ENCODE peak calls at places on chromosomes 16 and 17, in eight cellular contexts. V is RWPE1, Q is esophagus muscularis mucosa, S is MM.1S, F is AG04450, E is tibial nerve, Y is keratinocyte, I is Calu3. R is an unnamed sample.

GRCh38 chr17:63150466-63150865 is 184.4 kb downstream of the TANC2 start:
- DNase-seq in F (no peak), V (no peak), S (no peak), Y (no peak), Q (no peak), E (no peak), I (no peak), R (no peak)

GRCh38 chr16:49492090-49492801 is 118.6 kb downstream of the C16orf78 start:
- DNase-seq in I (peak), Y (no peak), F (no peak), S (peak), V (peak), E (no peak), Q (no peak), R (peak)

GRCh38 chr16:50360033-50360778 is 8.6 kb downstream of the BRD7 start:
- DNase-seq in F (no peak), I (no peak), E (no peak), S (no peak), Y (peak), Q (no peak), V (peak), R (no peak)

GRCh38 chr16:63813862-63814261 is 1308.0 kb downstream of the CDH11 start:
- DNase-seq in S (no peak), F (no peak), V (no peak), E (no peak), Y (no peak), I (no peak), Q (no peak), R (no peak)

GRCh38 chr17:31525801-31526549 is 134.5 kb downstream of the RAB11FIP4 start:
- DNase-seq in I (peak), Q (no peak), V (no peak), E (no peak), F (no peak), S (no peak), Y (no peak), R (no peak)

GRCh38 chr17:72422505-72423285 is 301.9 kb downstream of the SOX9 start:
- DNase-seq in Y (peak), V (peak), E (no peak), I (peak), Q (no peak), S (peak), F (peak), R (no peak)

GRCh38 chr17:66829386-66829864 is 5.5 kb upstream of the CACNG5 start:
- DNase-seq in V (peak), S (no peak), Y (peak), Q (no peak), F (peak), I (peak), E (peak), R (no peak)

GRCh38 chr17:1714980-1715802 is 5.0 kb upstream of the TLCD2 start:
- DNase-seq in I (peak), Q (peak), S (no peak), E (peak), F (peak), V (peak), Y (no peak), R (no peak)

GRCh38 chr16:31475949-31476304 is 4.0 kb downstream of the TGFB1I1 start:
- DNase-seq in Y (no peak), I (no peak), S (no peak), E (no peak), F (no peak), V (no peak), Q (no peak), R (no peak)

GRCh38 chr17:46811978-46812583 is 6.4 kb downstream of the WNT3 start:
- DNase-seq in F (peak), V (peak), E (no peak), Q (no peak), I (no peak), S (no peak), Y (no peak), R (no peak)

GRCh38 chr17:37702605-37703004 is 42.3 kb downstream of the HNF1B start:
- DNase-seq in E (no peak), Q (no peak), V (peak), I (peak), F (peak), Y (peak), S (peak), R (no peak)

GRCh38 chr17:62732125-62732524 is 76.0 kb downstream of the MARCHF10 start:
- DNase-seq in Y (no peak), E (no peak), I (no peak), Q (no peak), F (no peak), S (no peak), V (peak), R (no peak)

GRCh38 chr17:79837888-79838540 is 1.2 kb downstream of the CBX4 start:
- DNase-seq in F (no peak), Q (no peak), V (no peak), Y (no peak), S (peak), E (no peak), I (no peak), R (no peak)

GRCh38 chr17:68200689-68201424 is 47.0 kb upstream of the AMZ2 start:
- DNase-seq in Q (peak), E (peak), I (peak), S (peak), V (peak), Y (no peak), F (peak), R (peak)

GRCh38 chr17:82568997-82569393 is 49.5 kb downstream of the FOXK2 start:
- DNase-seq in S (no peak), F (no peak), V (no peak), E (no peak), Q (no peak), Y (no peak), I (no peak), R (no peak)

GRCh38 chr16:1107141-1107540 is 11.1 kb upstream of the C1QTNF8 start:
- DNase-seq in Q (no peak), V (no peak), S (no peak), Y (no peak), I (no peak), F (no peak), E (no peak), R (no peak)

GRCh38 chr16:1107731-1108130 is 11.7 kb upstream of the C1QTNF8 start:
- DNase-seq in Y (no peak), Q (no peak), V (no peak), E (no peak), F (no peak), S (no peak), I (no peak), R (no peak)

GRCh38 chr16:1105888-1106620 is 10.0 kb upstream of the C1QTNF8 start:
- DNase-seq in F (peak), E (no peak), Q (no peak), V (peak), S (no peak), I (peak), Y (no peak), R (peak)

GRCh38 chr16:1108299-1109252 is 12.5 kb upstream of the C1QTNF8 start:
- DNase-seq in Q (no peak), I (peak), F (no peak), S (no peak), Y (no peak), V (peak), E (no peak), R (no peak)

DNA sequence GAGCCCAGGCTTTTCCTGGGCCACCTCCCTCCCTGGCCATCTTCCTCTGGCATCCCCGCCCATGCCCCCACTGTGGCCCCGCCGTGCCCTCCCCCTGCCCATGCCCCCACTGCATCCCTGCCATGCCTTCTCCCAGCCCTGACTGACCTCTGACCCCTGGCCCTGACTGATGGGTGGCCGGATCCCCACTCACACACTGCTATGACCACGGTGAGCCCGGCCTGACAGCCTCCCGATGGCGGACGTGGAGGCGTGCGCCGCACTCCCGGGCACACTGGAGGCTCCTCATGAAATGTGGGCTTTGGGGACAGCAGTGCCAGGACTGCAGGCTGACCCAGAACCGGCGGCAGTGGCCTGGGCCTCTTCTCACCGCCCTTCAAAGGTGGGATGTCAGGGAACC is 10.6 kb upstream of the C1QTNF8 start:
- DNase-seq in Y (no peak), E (no peak), I (no peak), S (no peak), F (no peak), Q (no peak), V (no peak), R (no peak)
- TF ChIP-seq CTCF in Y (no peak), E (no peak), I (no peak), S (no peak), F (no peak), Q (no peak), V (peak), R (no peak)

GRCh38 chr17:27609606-27610303 is 21.2 kb upstream of the LGALS9 start:
- DNase-seq in S (no peak), F (no peak), E (no peak), Q (no peak), I (peak), V (peak), Y (no peak), R (no peak)
- TF ChIP-seq CTCF in S (peak), F (peak), E (peak), Q (peak), I (peak), V (peak), Y (peak), R (peak)

DNA sequence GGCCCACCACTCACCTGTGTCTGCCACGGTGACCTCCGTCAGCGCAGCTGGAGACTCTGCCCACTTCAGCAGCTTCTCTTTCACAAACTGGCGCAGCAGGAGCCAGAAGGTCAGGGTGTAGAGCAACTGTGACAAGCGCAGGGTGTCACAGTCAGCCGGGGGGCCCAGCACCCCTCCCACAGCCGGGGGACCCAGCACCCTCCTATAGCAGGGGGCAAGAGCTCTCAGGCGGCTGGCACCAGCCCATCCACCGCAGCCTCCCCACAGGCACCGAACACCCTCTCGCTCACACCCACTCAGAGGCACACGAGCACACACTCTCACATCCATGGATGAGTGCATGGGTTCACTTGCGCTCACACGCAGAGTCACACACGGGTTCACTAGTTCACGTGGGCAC is 28.8 kb downstream of the CTU2 start:
- DNase-seq in S (no peak), E (no peak), V (no peak), Q (no peak), F (no peak), Y (no peak), I (no peak), R (no peak)
- TF ChIP-seq CTCF in S (no peak), E (no peak), V (no peak), Q (no peak), F (no peak), Y (no peak), I (no peak), R (no peak)

GRCh38 chr17:7889166-7889584 is 586 bp downstream of the CHD3 start:
- DNase-seq in E (peak), I (peak), Y (peak), F (peak), Q (peak), S (no peak), V (peak), R (no peak)
- TF ChIP-seq CTCF in E (peak), I (peak), Y (peak), F (peak), Q (peak), S (no peak), V (peak), R (no peak)

GRCh38 chr17:55056530-55056929 is 88.0 kb downstream of the STXBP4 start:
- DNase-seq in E (no peak), S (no peak), V (no peak), F (no peak), I (peak), Q (no peak), Y (no peak), R (no peak)

GRCh38 chr17:55059724-55060123 is 91.2 kb downstream of the STXBP4 start:
- DNase-seq in E (no peak), F (no peak), V (no peak), Y (no peak), Q (no peak), S (no peak), I (no peak), R (no peak)

GRCh38 chr17:55053855-55054254 is 85.3 kb downstream of the STXBP4 start:
- DNase-seq in Q (no peak), E (no peak), Y (no peak), I (no peak), V (peak), S (no peak), F (no peak), R (no peak)

GRCh38 chr17:55054429-55054828 is 85.9 kb downstream of the STXBP4 start:
- DNase-seq in Q (no peak), E (no peak), S (no peak), I (no peak), Y (no peak), F (no peak), V (no peak), R (no peak)

GRCh38 chr17:55057184-55057583 is 88.6 kb downstream of the STXBP4 start:
- DNase-seq in S (no peak), Y (no peak), F (no peak), I (no peak), V (no peak), Q (no peak), E (no peak), R (no peak)
- TF ChIP-seq CTCF in S (no peak), Y (no peak), F (no peak), I (no peak), V (no peak), Q (no peak), E (no peak), R (no peak)

DNA sequence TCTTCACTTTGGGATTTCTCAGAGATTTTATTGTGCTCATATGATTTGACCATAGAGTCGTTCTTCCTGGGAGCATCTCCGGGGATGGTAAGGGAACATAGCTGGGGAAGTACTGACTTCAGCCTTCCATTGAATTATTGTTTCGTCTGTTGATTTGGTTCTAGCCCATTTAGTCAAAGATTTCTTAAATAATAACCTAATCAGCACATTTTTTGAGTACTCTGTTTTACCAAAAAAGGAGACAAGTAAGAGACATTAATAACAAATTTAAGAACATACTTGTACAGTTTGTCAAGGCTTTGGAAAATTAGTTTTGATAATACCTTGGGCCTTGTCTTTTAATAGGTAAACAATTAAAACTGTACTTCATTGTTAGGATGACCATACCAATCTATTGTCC is 78.0 kb downstream of the CDRT15 start:
- DNase-seq in I (no peak), E (no peak), S (no peak), F (no peak), Y (no peak), Q (no peak), V (no peak), R (no peak)
- TF ChIP-seq CTCF in I (no peak), E (no peak), S (no peak), F (no peak), Y (no peak), Q (no peak), V (no peak), R (no peak)

GRCh38 chr17:8630227-8630801 is at the start of gene MYH10:
- DNase-seq in S (peak), V (peak), F (no peak), I (no peak), E (no peak), Y (no peak), Q (no peak), R (no peak)

GRCh38 chr17:8632087-8632486 is 1.6 kb upstream of the MYH10 start:
- DNase-seq in Q (no peak), Y (no peak), F (no peak), V (no peak), E (no peak), I (no peak), S (peak), R (no peak)

GRCh38 chr17:8631554-8631877 is 991 bp upstream of the MYH10 start:
- DNase-seq in I (no peak), F (no peak), V (no peak), E (no peak), Y (no peak), Q (no peak), S (no peak), R (no peak)

GRCh38 chr17:8629371-8630226 is 926 bp downstream of the MYH10 start:
- DNase-seq in E (no peak), Q (no peak), S (no peak), F (no peak), I (peak), Y (no peak), V (peak), R (no peak)

DNA sequence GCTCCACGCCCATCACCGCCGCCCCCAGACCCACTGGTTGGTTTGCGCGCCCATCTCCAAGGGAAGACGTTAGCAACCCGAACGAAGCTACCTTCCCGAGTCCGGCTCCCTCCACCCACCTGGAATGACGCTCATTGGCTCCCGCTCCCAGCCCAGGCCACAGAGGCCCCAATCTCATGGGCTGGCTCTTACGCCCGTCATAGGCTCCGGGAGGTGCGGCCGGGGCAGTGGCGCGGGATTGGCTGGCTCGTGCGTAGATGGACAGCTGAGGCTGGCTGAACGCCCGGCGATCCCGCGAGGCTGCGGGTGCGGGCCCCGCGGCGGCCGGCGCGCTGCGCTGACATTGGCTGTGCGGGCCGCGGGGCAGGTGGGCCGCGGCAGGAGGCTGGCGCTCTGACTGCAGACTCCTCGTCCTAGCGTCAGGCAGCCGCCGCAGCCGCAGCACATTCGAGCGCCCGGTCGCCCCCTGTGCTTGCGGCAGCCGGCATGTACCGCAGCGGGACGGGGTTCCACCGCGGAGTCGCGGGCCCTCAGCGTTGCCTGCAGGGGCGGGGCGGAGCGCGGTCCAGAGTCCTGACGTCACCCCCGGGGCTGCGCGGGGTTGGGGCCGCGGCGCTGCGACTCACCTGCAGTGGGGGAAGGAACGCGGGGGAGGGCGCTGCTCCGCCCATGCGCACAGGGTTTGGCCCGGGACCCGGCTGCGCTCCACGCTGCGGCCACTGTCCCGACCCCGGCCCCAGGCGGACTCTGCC is 453 bp upstream of the MYH10 start:
- DNase-seq in Y (peak), S (peak), F (peak), Q (peak), V (peak), I (peak), E (peak), R (peak)
- TF ChIP-seq CTCF in Y (peak), S (peak), F (peak), Q (peak), V (no peak), I (no peak), E (peak), R (no peak)

GRCh38 chr17:17680477-17681186 is 626 bp upstream of the RAI1 start:
- DNase-seq in F (no peak), V (no peak), Q (no peak), I (no peak), S (no peak), E (no peak), Y (no peak), R (no peak)
- TF ChIP-seq CTCF in F (no peak), V (no peak), Q (no peak), I (no peak), S (no peak), E (no peak), Y (no peak), R (no peak)